ENCODE peak calls at places on chromosomes 11 and 22, in eight cellular contexts. Z is MM.1S, Y is neuronal stem cell, T is GM23248, O is IMR-90, F is PC-3, R is Karpas-422, N is GM12878. V is an unnamed sample.

GRCh38 chr11:48063424-48063978 is 83.1 kb downstream of the PTPRJ start:
- DNase-seq in T (peak), O (peak), Y (no peak), Z (no peak), F (peak), N (no peak), R (no peak), V (peak)

GRCh38 chr11:44568706-44569473 is 3.4 kb downstream of the CD82 start:
- DNase-seq in Z (peak), R (no peak), F (peak), Y (no peak), O (peak), N (peak), T (peak), V (peak)

GRCh38 chr11:19711911-19712280 is 741 bp upstream of the NAV2 start:
- DNase-seq in O (no peak), T (peak), Y (no peak), Z (peak), F (no peak), N (no peak), R (no peak), V (peak)

GRCh38 chr22:46355369-46355995 is 20.0 kb downstream of the TRMU start:
- DNase-seq in T (peak), O (peak), Z (peak), Y (peak), R (peak), N (no peak), F (peak), V (peak)

GRCh38 chr11:94543695-94544581 is at the start of gene FUT4:
- DNase-seq in T (peak), N (no peak), F (peak), O (peak), Z (peak), R (peak), Y (peak), V (peak)

GRCh38 chr11:20909995-20910726 is 240.8 kb downstream of the NELL1 start:
- DNase-seq in R (peak), O (no peak), F (no peak), Z (no peak), Y (no peak), N (no peak), T (no peak), V (no peak)

GRCh38 chr11:7600205-7600775 is 73.0 kb downstream of the CYB5R2 start:
- DNase-seq in R (no peak), Y (no peak), T (peak), F (peak), Z (no peak), O (peak), N (no peak), V (peak)

GRCh38 chr22:45688606-45689080 is 17.0 kb downstream of the ATXN10 start:
- DNase-seq in Y (no peak), N (no peak), O (peak), Z (no peak), T (peak), R (no peak), F (peak), V (peak)

GRCh38 chr11:107370390-107370789 is 87.2 kb downstream of the CWF19L2 start:
- DNase-seq in T (peak), Y (no peak), O (no peak), F (peak), Z (no peak), N (peak), R (no peak), V (no peak)

GRCh38 chr11:105298174-105298573 is 158.6 kb upstream of the CARD18 start:
- DNase-seq in F (no peak), Y (no peak), O (peak), T (no peak), Z (no peak), R (no peak), N (no peak), V (no peak)
- H2AFZ ChIP-seq in F (peak), Y (no peak), O (peak), T (no peak), Z (no peak), R (no peak), N (no peak), V (peak)

GRCh38 chr22:25514436-25514835 is 50.0 kb upstream of the GRK3 start:
- DNase-seq in T (peak), R (no peak), F (peak), Y (no peak), N (no peak), Z (no peak), O (peak), V (peak)
- H3K9ac ChIP-seq in T (no peak), R (no peak), F (no peak), Y (no peak), N (no peak), Z (no peak), O (no peak), V (no peak)

DNA sequence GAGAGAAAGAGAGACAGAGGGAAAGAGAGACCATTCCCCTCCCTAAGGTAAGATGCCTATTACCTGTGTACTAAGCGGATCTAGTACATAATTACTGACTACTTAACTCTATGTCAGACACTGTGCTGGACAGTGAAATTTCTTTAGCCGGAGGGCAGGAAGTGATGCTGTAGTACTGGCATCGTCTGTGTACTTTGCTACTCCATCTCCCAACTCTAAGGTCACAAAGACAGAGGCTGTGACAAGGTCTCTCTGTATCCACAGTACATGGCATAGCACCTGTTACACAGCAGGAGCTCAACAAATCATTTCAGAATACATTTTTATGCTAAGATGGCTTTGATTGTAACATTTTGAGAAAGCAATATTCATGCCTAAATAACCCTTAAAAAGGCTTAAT is 9.0 kb downstream of the BLID start:
- DNase-seq in Z (no peak), R (no peak), N (no peak), T (no peak), F (no peak), Y (no peak), O (no peak), V (no peak)
- H3K27ac ChIP-seq in Z (no peak), R (no peak), N (no peak), T (peak), F (no peak), Y (no peak), O (peak), V (no peak)

DNA sequence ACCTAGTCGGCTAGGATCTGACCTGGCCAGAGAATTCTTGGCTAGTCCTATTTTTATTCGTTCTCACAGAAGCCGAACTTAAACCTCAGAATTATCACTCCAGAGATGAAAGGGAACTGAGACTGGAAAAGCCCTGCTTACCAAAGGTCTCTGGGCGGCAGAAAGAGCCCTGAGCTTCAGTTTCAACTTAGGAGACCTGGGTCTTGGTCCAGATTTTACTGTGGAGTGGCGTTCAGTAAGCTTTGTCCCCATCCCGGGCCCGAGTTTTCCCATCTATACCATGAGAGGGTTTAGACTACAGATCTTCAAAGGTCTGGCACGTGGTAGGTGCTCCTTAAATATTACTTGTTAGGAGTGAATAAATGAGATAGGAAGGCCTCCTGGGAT is 529 bp downstream of the NEU3 start:
- DNase-seq in N (no peak), T (no peak), R (peak), Z (peak), F (peak), Y (no peak), O (peak), V (peak)
- H2AFZ ChIP-seq in N (peak), T (peak), R (no peak), Z (peak), F (peak), Y (peak), O (peak), V (peak)

DNA sequence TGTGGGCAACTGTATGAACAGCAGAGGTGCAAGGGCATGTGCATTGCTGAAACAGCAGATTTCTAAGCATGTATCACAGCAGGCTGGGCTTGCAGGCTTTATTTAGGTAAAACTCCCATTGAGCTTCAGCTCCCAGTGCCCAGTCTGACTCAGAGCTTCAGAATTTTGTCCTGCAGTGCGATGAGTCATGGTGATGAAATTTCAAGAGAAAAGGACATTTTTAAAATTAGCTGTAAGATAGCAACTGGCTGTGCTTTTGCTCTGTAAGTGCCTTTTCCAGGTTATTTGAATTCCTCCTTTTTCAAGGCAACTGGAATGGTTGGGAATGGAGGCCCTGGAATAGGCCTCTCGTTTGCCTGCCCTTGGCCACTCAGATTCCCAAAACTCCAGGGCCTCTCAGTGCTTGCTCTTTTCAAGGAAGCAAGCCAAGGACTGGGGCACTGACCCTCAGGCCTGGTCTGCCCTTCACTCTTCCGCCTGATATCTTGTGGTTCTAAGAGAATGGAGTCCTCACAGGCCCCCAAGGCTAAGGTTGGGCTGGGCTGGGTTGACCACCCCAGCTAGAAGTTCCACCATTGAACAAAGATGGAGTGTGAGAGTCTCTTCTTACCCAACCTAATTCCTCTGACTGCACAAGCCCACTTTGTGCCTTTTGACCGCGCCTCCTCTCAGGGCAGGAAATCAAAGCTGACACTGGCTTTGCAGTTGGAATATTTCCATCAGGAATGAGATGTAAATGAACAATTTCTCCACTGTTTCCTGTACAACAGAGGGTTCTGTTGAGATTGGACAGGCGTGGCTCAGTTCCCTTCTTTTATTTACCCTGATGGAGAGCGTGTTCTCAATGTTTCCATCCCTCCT is 59.5 kb upstream of the PRSS23 start:
- DNase-seq in F (peak), Z (no peak), N (no peak), O (peak), T (peak), Y (peak), R (no peak), V (peak)
- H3K9ac ChIP-seq in F (peak), Z (no peak), N (no peak), O (peak), T (peak), Y (no peak), R (no peak), V (peak)

GRCh38 chr22:40015346-40015976 is 20.7 kb downstream of the FAM83F start:
- DNase-seq in F (no peak), Z (no peak), N (no peak), R (no peak), Y (no peak), O (no peak), T (no peak), V (no peak)
- H3K27ac ChIP-seq in F (no peak), Z (no peak), N (no peak), R (no peak), Y (no peak), O (no peak), T (no peak), V (peak)

DNA sequence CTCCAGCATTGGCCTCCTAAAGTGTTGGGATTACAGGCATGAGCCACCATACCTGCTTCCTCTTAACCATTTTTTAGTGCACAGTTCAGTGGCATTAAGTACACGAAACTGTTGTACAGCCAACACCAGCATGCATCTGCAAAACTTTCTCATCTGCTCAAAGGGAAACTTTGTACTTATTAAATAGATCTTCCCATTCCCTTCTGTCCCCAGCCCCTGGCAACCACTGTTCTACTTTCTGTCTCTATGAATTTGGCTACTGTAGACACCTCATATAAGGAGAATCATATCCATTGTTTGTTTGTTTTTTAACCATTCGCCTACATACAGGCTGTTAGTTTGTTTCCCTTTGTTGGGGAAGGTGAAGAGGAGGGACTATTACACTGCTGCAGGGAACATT is 6.5 kb upstream of the EP300 start:
- DNase-seq in O (no peak), T (no peak), Y (no peak), R (no peak), Z (no peak), F (no peak), N (no peak), V (no peak)
- H2AFZ ChIP-seq in O (no peak), T (no peak), Y (no peak), R (no peak), Z (no peak), F (no peak), N (no peak), V (no peak)

DNA sequence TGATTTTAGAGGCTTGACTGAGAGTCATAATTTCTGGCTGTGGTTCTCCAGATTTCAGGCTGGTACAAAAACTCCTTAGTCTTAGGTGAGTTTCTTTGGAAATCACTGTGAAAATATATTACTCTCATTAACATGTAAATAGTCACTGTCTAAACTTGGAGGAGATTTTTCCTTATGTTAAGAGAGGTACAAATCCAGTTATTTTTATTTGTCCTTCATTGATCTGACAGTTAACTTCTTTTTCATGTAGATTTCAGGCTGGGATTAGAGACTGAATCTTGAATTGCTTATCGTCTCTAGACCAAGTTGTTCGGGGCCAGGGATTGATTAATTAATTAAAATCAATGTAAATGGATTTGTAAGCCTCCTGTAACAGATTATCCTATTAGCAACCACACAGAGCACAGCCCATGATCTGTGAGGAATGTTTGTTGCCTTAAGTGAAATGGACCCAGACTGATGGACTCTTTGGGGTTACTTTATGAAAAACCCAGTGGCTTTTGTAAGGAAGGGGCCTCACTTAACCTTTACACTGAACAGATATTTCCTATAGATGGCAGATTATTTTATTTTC is 21.1 kb downstream of the TEAD1 start:
- DNase-seq in F (no peak), N (no peak), O (no peak), R (no peak), T (no peak), Y (no peak), Z (no peak), V (no peak)
- H3K9ac ChIP-seq in F (peak), N (no peak), O (peak), R (no peak), T (peak), Y (no peak), Z (no peak), V (peak)

GRCh38 chr22:20881231-20881630 is 22.4 kb downstream of the SNAP29 start:
- DNase-seq in Z (no peak), R (no peak), T (peak), O (peak), N (no peak), Y (no peak), F (peak), V (peak)
- H3K27ac ChIP-seq in Z (no peak), R (no peak), T (no peak), O (no peak), N (no peak), Y (no peak), F (no peak), V (no peak)

GRCh38 chr11:120556841-120557240 is 45.3 kb downstream of the GRIK4 start:
- DNase-seq in R (no peak), T (no peak), Y (no peak), Z (no peak), N (no peak), F (no peak), O (no peak), V (no peak)

GRCh38 chr11:120555433-120555773 is 43.9 kb downstream of the GRIK4 start:
- DNase-seq in Y (no peak), T (no peak), Z (no peak), F (no peak), O (no peak), N (no peak), R (no peak), V (no peak)

GRCh38 chr11:120551191-120551590 is 39.6 kb downstream of the GRIK4 start:
- DNase-seq in Y (no peak), T (no peak), R (no peak), F (no peak), N (no peak), Z (no peak), O (no peak), V (no peak)

GRCh38 chr11:120558754-120559431 is 47.3 kb downstream of the GRIK4 start:
- DNase-seq in F (no peak), T (no peak), R (no peak), Y (no peak), O (no peak), Z (no peak), N (no peak), V (no peak)

GRCh38 chr11:120554771-120555432 is 43.4 kb downstream of the GRIK4 start:
- DNase-seq in Z (peak), Y (no peak), F (no peak), R (no peak), O (peak), T (peak), N (no peak), V (no peak)
- H2AFZ ChIP-seq in Z (peak), Y (peak), F (no peak), R (no peak), O (peak), T (no peak), N (no peak), V (no peak)